ENCODE peak calls at places on chromosome 20, in eight cellular contexts. A is cerebellum; T is thoracic aorta; B is activated CD8-positive, alpha-beta memory T cell treated with anti-CD3 and anti-CD28 coated beads for 4 hours; P is lung microvascular endothelial cell; V is SK-N-DZ; S is bronchial epithelial cell; L is astrocyte of the spinal cord. E is an unnamed sample.

GRCh38 chr20:62641749-62642665 is at the start of gene SLCO4A1:
- DNase-seq in A (peak), T (no peak), B (peak), P (peak), V (peak), S (no peak), L (peak), E (peak)

GRCh38 chr20:18984238-18985200 is 170.9 kb downstream of the SCP2D1 start:
- DNase-seq in A (no peak), T (no peak), B (no peak), P (no peak), V (no peak), S (peak), L (no peak), E (peak)

GRCh38 chr20:53783768-53784167 is 190.1 kb upstream of the ZNF217 start:
- DNase-seq in A (no peak), T (no peak), B (no peak), P (no peak), V (no peak), S (no peak), L (no peak), E (no peak)

GRCh38 chr20:12925214-12925755 is 83.5 kb upstream of the SPTLC3 start:
- DNase-seq in A (peak), T (no peak), B (no peak), P (peak), V (peak), S (peak), L (peak), E (peak)

GRCh38 chr20:25254986-25255680 is 7.2 kb downstream of the PYGB start:
- DNase-seq in A (no peak), T (no peak), B (no peak), P (no peak), V (peak), S (no peak), L (no peak), E (peak)

GRCh38 chr20:21693322-21693721 is 12.1 kb upstream of the PAX1 start:
- DNase-seq in A (no peak), T (no peak), B (no peak), P (no peak), V (no peak), S (no peak), L (no peak), E (peak)

GRCh38 chr20:59018817-59019216 is 412 bp upstream of the TUBB1 start:
- DNase-seq in A (no peak), T (no peak), B (no peak), P (no peak), V (no peak), S (no peak), L (no peak), E (no peak)

GRCh38 chr20:32912688-32913087 is 54.0 kb downstream of the EFCAB8 start:
- DNase-seq in A (no peak), T (no peak), B (no peak), P (peak), V (no peak), S (peak), L (no peak), E (no peak)

GRCh38 chr20:35849726-35850125 is 77.9 kb downstream of the PHF20 start:
- DNase-seq in A (no peak), T (no peak), B (no peak), P (no peak), V (no peak), S (no peak), L (no peak), E (no peak)

GRCh38 chr20:53981752-53982437 is 88.5 kb downstream of the BCAS1 start:
- DNase-seq in A (no peak), T (no peak), B (no peak), P (no peak), V (no peak), S (peak), L (no peak), E (no peak)

GRCh38 chr20:7375905-7376304 is 564.4 kb downstream of the HAO1 start:
- DNase-seq in A (no peak), T (no peak), B (no peak), P (peak), V (no peak), S (peak), L (peak), E (peak)

GRCh38 chr20:18364768-18365167 is 76.4 kb downstream of the ZNF133 start:
- DNase-seq in A (no peak), T (no peak), B (no peak), P (no peak), V (no peak), S (no peak), L (no peak), E (no peak)

GRCh38 chr20:62804632-62805364 is at the start of gene OGFR:
- DNase-seq in A (peak), T (no peak), B (peak), P (peak), V (no peak), S (no peak), L (peak), E (peak)

GRCh38 chr20:46272389-46273047 is 35.8 kb downstream of the CDH22 start:
- DNase-seq in A (no peak), T (no peak), B (no peak), P (no peak), V (no peak), S (no peak), L (no peak), E (no peak)

GRCh38 chr20:32188376-32189122 is 19.0 kb downstream of the PLAGL2 start:
- DNase-seq in A (no peak), T (no peak), B (no peak), P (no peak), V (no peak), S (no peak), L (no peak), E (no peak)

GRCh38 chr20:34302312-34302722 is 838 bp downstream of the AHCY start:
- DNase-seq in A (no peak), T (no peak), B (no peak), P (peak), V (no peak), S (peak), L (peak), E (no peak)

GRCh38 chr20:20192366-20192765 is 140.0 kb downstream of the CFAP61 start:
- DNase-seq in A (no peak), T (no peak), B (no peak), P (no peak), V (no peak), S (no peak), L (no peak), E (no peak)

GRCh38 chr20:7151666-7152065 is 384.2 kb downstream of the BMP2 start:
- DNase-seq in A (no peak), T (no peak), B (no peak), P (no peak), V (no peak), S (peak), L (peak), E (peak)

GRCh38 chr20:44835661-44836221 is 25.4 kb upstream of the RIMS4 start:
- DNase-seq in A (no peak), T (no peak), B (no peak), P (no peak), V (no peak), S (no peak), L (no peak), E (no peak)

GRCh38 chr20:52497731-52498130 is 306.2 kb upstream of the ZFP64 start:
- DNase-seq in A (no peak), T (no peak), B (no peak), P (peak), V (no peak), S (peak), L (peak), E (no peak)

GRCh38 chr20:51534764-51535386 is 7.6 kb downstream of the NFATC2 start:
- DNase-seq in A (no peak), T (no peak), B (no peak), P (no peak), V (no peak), S (no peak), L (no peak), E (no peak)

GRCh38 chr20:5602346-5602745 is 147.9 kb upstream of the SHLD1 start:
- DNase-seq in A (no peak), T (no peak), B (no peak), P (no peak), V (no peak), S (no peak), L (peak), E (no peak)

GRCh38 chr20:17928633-17929311 is 39.8 kb downstream of the SNX5 start:
- DNase-seq in A (no peak), T (no peak), B (no peak), P (no peak), V (no peak), S (no peak), L (no peak), E (no peak)

GRCh38 chr20:10357061-10357708 is 76.8 kb downstream of the MKKS start:
- DNase-seq in A (no peak), T (no peak), B (no peak), P (peak), V (no peak), S (no peak), L (no peak), E (no peak)

GRCh38 chr20:16486532-16486931 is 86.7 kb downstream of the KIF16B start:
- DNase-seq in A (no peak), T (no peak), B (no peak), P (no peak), V (no peak), S (no peak), L (no peak), E (no peak)

GRCh38 chr20:10508060-10508459 is 73.0 kb downstream of the SLX4IP start:
- DNase-seq in A (no peak), T (no peak), B (no peak), P (no peak), V (no peak), S (no peak), L (no peak), E (peak)

GRCh38 chr20:40016359-40016758 is 672.7 kb downstream of the MAFB start:
- DNase-seq in A (no peak), T (no peak), B (no peak), P (no peak), V (no peak), S (peak), L (no peak), E (no peak)

GRCh38 chr20:54698373-54698772 is 223.0 kb downstream of the DOK5 start:
- DNase-seq in A (no peak), T (no peak), B (no peak), P (no peak), V (no peak), S (no peak), L (no peak), E (no peak)

GRCh38 chr20:64105846-64106434 is 1.4 kb downstream of the NPBWR2 start:
- DNase-seq in A (no peak), T (no peak), B (no peak), P (no peak), V (no peak), S (no peak), L (no peak), E (no peak)

GRCh38 chr20:18669241-18670019 is 81.6 kb downstream of the DTD1 start:
- DNase-seq in A (no peak), T (no peak), B (no peak), P (no peak), V (peak), S (no peak), L (peak), E (no peak)

GRCh38 chr20:8621021-8621420 is 447.9 kb upstream of the PLCB4 start:
- DNase-seq in A (no peak), T (no peak), B (no peak), P (no peak), V (no peak), S (no peak), L (no peak), E (no peak)

GRCh38 chr20:17614176-17614811 is 44.4 kb downstream of the DSTN start:
- DNase-seq in A (no peak), T (no peak), B (no peak), P (no peak), V (no peak), S (no peak), L (peak), E (no peak)

GRCh38 chr20:10619427-10619826 is 54.4 kb downstream of the JAG1 start:
- DNase-seq in A (no peak), T (no peak), B (no peak), P (peak), V (no peak), S (peak), L (peak), E (peak)